ENCODE peak calls at places on chromosomes 3 and 15, in eight cellular contexts. F is suprapubic skin, K is spleen, B is left ventricle myocardium inferior, E is upper lobe of right lung, T is body of pancreas, G is endodermal cell, Y is IMR-90. L is an unnamed sample.

GRCh38 chr3:127775398-127776109 is 46.8 kb downstream of the MGLL start:
- DNase-seq in Y (peak), F (no peak), E (peak), G (peak), B (peak), K (peak), T (no peak), L (peak)

GRCh38 chr3:88057650-88058321 is 1.0 kb downstream of the CGGBP1 start:
- DNase-seq in K (no peak), B (no peak), E (no peak), G (no peak), Y (peak), T (no peak), F (no peak), L (no peak)

GRCh38 chr3:11545186-11545851 is 98.4 kb downstream of the VGLL4 start:
- DNase-seq in F (peak), B (no peak), Y (no peak), E (no peak), K (peak), G (peak), T (no peak), L (no peak)

GRCh38 chr15:101642361-101642760 is 9.8 kb downstream of the TM2D3 start:
- DNase-seq in F (no peak), G (no peak), E (no peak), B (no peak), T (no peak), Y (no peak), K (no peak), L (no peak)

GRCh38 chr15:40336129-40337122 is 4.3 kb downstream of the CCDC9B start:
- DNase-seq in E (no peak), Y (no peak), T (peak), G (peak), B (no peak), F (no peak), K (no peak), L (no peak)

GRCh38 chr3:101950510-101950909 is 101.2 kb downstream of the NFKBIZ start:
- DNase-seq in Y (peak), K (no peak), E (no peak), F (no peak), B (no peak), T (no peak), G (no peak), L (no peak)

GRCh38 chr3:51538115-51538458 is 432 bp upstream of the RAD54L2 start:
- DNase-seq in B (no peak), Y (no peak), F (no peak), K (no peak), G (no peak), T (no peak), E (no peak), L (no peak)

GRCh38 chr3:13352621-13353131 is 67.4 kb downstream of the NUP210 start:
- DNase-seq in F (no peak), E (no peak), B (no peak), G (no peak), Y (peak), T (no peak), K (no peak), L (no peak)

GRCh38 chr3:34178415-34178814 is 380.0 kb downstream of the PDCD6IP start:
- DNase-seq in T (no peak), Y (peak), K (no peak), F (no peak), E (no peak), B (no peak), G (no peak), L (no peak)

GRCh38 chr15:34812369-34812768 is 17.0 kb upstream of the ACTC1 start:
- DNase-seq in B (no peak), Y (peak), E (no peak), F (no peak), K (no peak), G (no peak), T (no peak), L (peak)

GRCh38 chr3:109644332-109644731 is 307.0 kb upstream of the DPPA4 start:
- DNase-seq in G (no peak), E (no peak), T (no peak), F (no peak), K (no peak), B (no peak), Y (no peak), L (no peak)

GRCh38 chr3:134754768-134755559 is 40.1 kb upstream of the EPHB1 start:
- DNase-seq in B (peak), G (peak), E (no peak), K (no peak), F (no peak), T (peak), Y (peak), L (no peak)

GRCh38 chr15:94305133-94305532 is 73.8 kb downstream of the MCTP2 start:
- DNase-seq in B (no peak), F (no peak), Y (peak), G (no peak), K (no peak), E (no peak), T (no peak), L (no peak)

GRCh38 chr15:100759698-100760356 is 119.8 kb upstream of the ALDH1A3 start:
- DNase-seq in T (peak), B (no peak), K (no peak), G (peak), E (no peak), F (no peak), Y (peak), L (no peak)

GRCh38 chr3:79329154-79329553 is 438.6 kb downstream of the ROBO1 start:
- DNase-seq in T (no peak), K (no peak), E (no peak), B (no peak), F (no peak), G (no peak), Y (peak), L (no peak)

GRCh38 chr3:178536271-178537079 is at the start of gene KCNMB2:
- DNase-seq in B (no peak), T (no peak), E (no peak), F (no peak), G (peak), Y (no peak), K (no peak), L (no peak)

GRCh38 chr15:52257734-52258062 is 37.9 kb downstream of the MYO5C start:
- DNase-seq in T (no peak), F (no peak), Y (peak), K (no peak), E (no peak), G (peak), B (no peak), L (no peak)

GRCh38 chr15:93239993-93240392 is 151.0 kb upstream of the RGMA start:
- DNase-seq in T (no peak), F (no peak), B (no peak), K (no peak), E (no peak), G (no peak), Y (no peak), L (no peak)

GRCh38 chr15:45456212-45457106 is 66.1 kb downstream of the SLC30A4 start:
- DNase-seq in Y (peak), E (no peak), G (peak), F (peak), K (peak), T (peak), B (no peak), L (peak)

GRCh38 chr15:70140543-70141375 is 43.0 kb upstream of the TLE3 start:
- DNase-seq in T (peak), E (peak), Y (peak), K (no peak), F (no peak), G (peak), B (no peak), L (no peak)

GRCh38 chr3:197936819-197937384 is 13.1 kb upstream of the RPL35A start:
- DNase-seq in Y (peak), B (no peak), G (no peak), F (no peak), E (no peak), K (no peak), T (no peak), L (no peak)

GRCh38 chr15:90561344-90562244 is 31.9 kb downstream of the CRTC3 start:
- DNase-seq in E (no peak), F (no peak), Y (peak), T (peak), B (no peak), G (no peak), K (no peak), L (peak)

GRCh38 chr3:189914799-189915198 is 205.9 kb downstream of the P3H2 start:
- DNase-seq in B (no peak), K (no peak), E (no peak), Y (peak), G (no peak), F (no peak), T (no peak), L (peak)

GRCh38 chr15:71841563-71841962 is 31.2 kb downstream of the NR2E3 start:
- DNase-seq in G (peak), E (no peak), Y (no peak), F (no peak), T (no peak), B (no peak), K (no peak), L (no peak)
- TF ChIP-seq CTCF in G (peak), E (no peak), Y (no peak), F (no peak), T (no peak), B (no peak), K (no peak), L (no peak)

GRCh38 chr15:89539027-89539426 is 36.2 kb upstream of the TICRR start:
- DNase-seq in Y (no peak), K (no peak), E (no peak), T (no peak), G (no peak), B (no peak), F (no peak), L (no peak)

GRCh38 chr15:89542369-89542768 is 32.9 kb upstream of the TICRR start:
- DNase-seq in B (no peak), G (no peak), K (no peak), Y (no peak), E (no peak), T (no peak), F (no peak), L (no peak)

GRCh38 chr15:89543389-89543788 is 31.9 kb upstream of the TICRR start:
- DNase-seq in T (no peak), E (no peak), G (no peak), K (no peak), Y (no peak), B (no peak), F (no peak), L (no peak)
- H3K27ac ChIP-seq in T (no peak), E (no peak), G (no peak), K (no peak), Y (no peak), B (no peak), F (no peak), L (no peak)

GRCh38 chr3:72888546-72889309 is 882 bp downstream of the GXYLT2 start:
- DNase-seq in K (no peak), Y (peak), E (no peak), B (no peak), T (peak), G (peak), F (no peak), L (no peak)
- H3K4me3 ChIP-seq in K (peak), Y (peak), E (peak), B (peak), T (no peak), G (peak), F (peak), L (peak)

GRCh38 chr15:64773606-64774555 is 1.5 kb downstream of the RBPMS2 start:
- DNase-seq in G (peak), E (no peak), T (no peak), F (no peak), K (no peak), Y (no peak), B (no peak), L (no peak)

GRCh38 chr15:64774556-64775523 is 549 bp downstream of the RBPMS2 start:
- DNase-seq in G (peak), K (no peak), F (no peak), Y (no peak), B (peak), E (no peak), T (peak), L (no peak)

GRCh38 chr15:64770626-64771025 is 4.8 kb downstream of the RBPMS2 start:
- DNase-seq in K (no peak), T (no peak), Y (no peak), B (no peak), E (no peak), F (no peak), G (no peak), L (no peak)

GRCh38 chr15:64772964-64773363 is 2.4 kb downstream of the RBPMS2 start:
- DNase-seq in B (no peak), K (no peak), F (no peak), Y (no peak), G (peak), E (no peak), T (no peak), L (no peak)

GRCh38 chr15:64772488-64772887 is 2.9 kb downstream of the RBPMS2 start:
- DNase-seq in B (no peak), Y (no peak), F (no peak), G (peak), T (no peak), E (no peak), K (no peak), L (no peak)
- TF ChIP-seq CTCF in B (no peak), Y (no peak), F (no peak), G (no peak), T (no peak), E (no peak), K (no peak), L (no peak)

GRCh38 chr3:63617391-63617790 is 35.1 kb upstream of the SNTN start:
- DNase-seq in K (no peak), E (no peak), F (no peak), B (no peak), Y (no peak), T (no peak), G (no peak), L (no peak)
- H3K27ac ChIP-seq in K (no peak), E (no peak), F (no peak), B (no peak), Y (no peak), T (no peak), G (no peak), L (no peak)

DNA sequence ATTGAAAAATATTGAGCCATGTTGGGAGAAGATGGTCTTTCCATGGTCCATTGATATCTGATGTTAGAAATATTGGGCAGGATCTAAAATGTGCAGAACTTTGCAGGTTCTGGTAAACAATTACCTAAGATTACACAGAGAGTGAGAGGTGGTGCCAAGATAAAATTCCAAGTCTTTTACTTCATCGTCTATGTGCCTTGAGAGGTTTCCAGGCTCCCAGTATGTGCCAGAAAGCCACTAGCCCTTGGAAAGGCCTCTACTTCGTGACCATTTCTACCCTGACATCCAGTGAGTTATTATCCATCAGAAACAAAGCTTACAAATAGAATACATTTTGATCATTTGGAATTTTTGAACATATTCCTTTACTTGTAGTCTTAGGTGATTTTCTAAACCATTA is 27.6 kb downstream of the CD200 start:
- DNase-seq in B (no peak), K (no peak), T (peak), G (no peak), E (no peak), Y (peak), F (no peak), L (no peak)
- H3K4me3 ChIP-seq in B (peak), K (no peak), T (no peak), G (no peak), E (no peak), Y (no peak), F (no peak), L (no peak)

DNA sequence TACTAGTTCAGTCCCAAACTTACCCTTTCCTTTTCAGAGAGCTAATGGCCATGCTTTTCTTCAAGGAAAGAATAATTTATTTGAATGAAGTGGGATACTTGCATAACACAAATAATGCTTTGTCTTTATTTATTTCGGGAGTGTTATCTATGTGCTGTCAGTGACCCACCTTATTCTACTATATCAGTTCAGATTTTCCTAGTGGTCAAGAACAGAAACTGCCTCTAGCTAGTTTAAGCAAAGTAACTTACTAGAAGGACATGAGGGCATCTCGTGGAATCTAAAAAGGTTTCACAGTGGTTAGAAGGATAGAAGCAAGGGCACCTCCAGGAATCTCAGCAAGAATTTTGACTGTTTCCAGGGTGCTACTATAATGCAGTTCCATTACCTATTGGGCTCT is 3.8 kb upstream of the TIMMDC1 start:
- DNase-seq in G (no peak), B (no peak), F (no peak), T (no peak), K (no peak), Y (no peak), E (no peak), L (no peak)
- TF ChIP-seq CTCF in G (peak), B (no peak), F (no peak), T (no peak), K (no peak), Y (no peak), E (no peak), L (no peak)

DNA sequence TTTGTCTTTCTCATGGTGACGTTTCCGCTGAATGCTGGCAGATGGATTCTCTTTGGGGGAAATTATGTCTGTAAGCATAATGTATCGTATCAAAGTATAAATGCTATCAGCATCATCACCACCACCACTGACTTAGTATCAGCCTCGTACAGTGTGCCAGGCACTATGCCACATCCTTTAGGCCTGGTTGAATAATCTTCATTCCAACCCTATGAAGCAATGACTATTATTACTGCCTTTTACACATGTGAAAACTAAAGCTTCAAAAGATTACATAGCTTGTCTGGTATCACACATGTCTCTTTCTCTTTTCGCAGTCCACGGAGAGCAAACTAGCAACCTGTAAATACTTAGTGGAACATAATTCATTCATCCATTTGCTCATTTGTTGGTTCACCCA is 166.7 kb upstream of the PRICKLE2 start:
- DNase-seq in B (no peak), G (no peak), E (no peak), Y (peak), F (no peak), K (no peak), T (no peak), L (no peak)
- H3K27ac ChIP-seq in B (no peak), G (no peak), E (no peak), Y (no peak), F (no peak), K (no peak), T (no peak), L (no peak)

L was measured in AG04450.